ENCODE peak calls at places on chromosomes 4 and X, in five cellular contexts. One of them, this sample, is unnamed.

GRCh38 chr4:96073446-96073845 is 233.6 kb downstream of the PDHA2 start:
- DNase-seq in Peyer's patch: no peak
- DNase-seq in fibroblast of lung: no peak
- DNase-seq in AG04450: no peak
- DNase-seq in fibroblast of the aortic adventitia: no peak
- DNase-seq in this sample: no peak

GRCh38 chr4:112277705-112278448 is 7.8 kb downstream of the TIFA start:
- DNase-seq in fibroblast of the aortic adventitia: no peak
- DNase-seq in Peyer's patch: no peak
- DNase-seq in AG04450: no peak
- DNase-seq in fibroblast of lung: no peak
- DNase-seq in this sample: no peak

GRCh38 chrX:27924261-27924660 is 57.0 kb downstream of the DCAF8L1 start:
- DNase-seq in AG04450: no peak
- DNase-seq in fibroblast of the aortic adventitia: no peak
- DNase-seq in Peyer's patch: peak
- DNase-seq in fibroblast of lung: no peak
- DNase-seq in this sample: no peak

GRCh38 chr4:134465417-134465816 is 263.8 kb upstream of the PABPC4L start:
- DNase-seq in fibroblast of lung: no peak
- DNase-seq in AG04450: no peak
- DNase-seq in fibroblast of the aortic adventitia: no peak
- DNase-seq in Peyer's patch: no peak
- DNase-seq in this sample: no peak

GRCh38 chrX:150032742-150033141 is 94.5 kb upstream of the EOLA2 start:
- DNase-seq in fibroblast of the aortic adventitia: peak
- DNase-seq in Peyer's patch: no peak
- DNase-seq in AG04450: no peak
- DNase-seq in fibroblast of lung: peak
- DNase-seq in this sample: no peak

GRCh38 chr4:1406946-1407656 is 859 bp upstream of the NKX1-1 start:
- DNase-seq in AG04450: no peak
- DNase-seq in fibroblast of lung: no peak
- DNase-seq in fibroblast of the aortic adventitia: no peak
- DNase-seq in Peyer's patch: no peak
- DNase-seq in this sample: no peak

GRCh38 chr4:82678046-82678445 is 116.3 kb upstream of the TMEM150C start:
- DNase-seq in AG04450: no peak
- DNase-seq in fibroblast of the aortic adventitia: no peak
- DNase-seq in fibroblast of lung: no peak
- DNase-seq in Peyer's patch: no peak
- DNase-seq in this sample: no peak

GRCh38 chr4:75429208-75429607 is 85.0 kb downstream of the RCHY1 start:
- DNase-seq in fibroblast of lung: no peak
- DNase-seq in fibroblast of the aortic adventitia: no peak
- DNase-seq in Peyer's patch: no peak
- DNase-seq in AG04450: no peak
- DNase-seq in this sample: peak

GRCh38 chrX:24292358-24292757 is 21.5 kb downstream of the SUPT20HL2 start:
- DNase-seq in fibroblast of lung: no peak
- DNase-seq in AG04450: no peak
- DNase-seq in Peyer's patch: no peak
- DNase-seq in fibroblast of the aortic adventitia: no peak
- DNase-seq in this sample: no peak

GRCh38 chrX:143296521-143296920 is 220.8 kb downstream of the SPANXN3 start:
- DNase-seq in fibroblast of lung: no peak
- DNase-seq in fibroblast of the aortic adventitia: no peak
- DNase-seq in AG04450: no peak
- DNase-seq in Peyer's patch: no peak
- DNase-seq in this sample: no peak

GRCh38 chrX:53263597-53264094 is 17.7 kb downstream of the IQSEC2 start:
- DNase-seq in fibroblast of lung: peak
- DNase-seq in fibroblast of the aortic adventitia: peak
- DNase-seq in Peyer's patch: peak
- DNase-seq in AG04450: no peak
- DNase-seq in this sample: no peak

GRCh38 chr4:145446184-145446583 is 35.5 kb upstream of the SMAD1 start:
- DNase-seq in AG04450: no peak
- DNase-seq in fibroblast of the aortic adventitia: no peak
- DNase-seq in fibroblast of lung: no peak
- DNase-seq in Peyer's patch: no peak
- DNase-seq in this sample: no peak

GRCh38 chrX:121579016-121579760 is 531.8 kb downstream of the GLUD2 start:
- DNase-seq in Peyer's patch: no peak
- DNase-seq in fibroblast of the aortic adventitia: peak
- DNase-seq in fibroblast of lung: no peak
- DNase-seq in AG04450: no peak
- DNase-seq in this sample: peak

GRCh38 chrX:91434351-91435168 is at the start of gene PABPC5:
- DNase-seq in AG04450: peak
- DNase-seq in fibroblast of the aortic adventitia: peak
- DNase-seq in fibroblast of lung: peak
- DNase-seq in Peyer's patch: peak
- DNase-seq in this sample: no peak

GRCh38 chr4:169439244-169439643 is 168.5 kb upstream of the SH3RF1 start:
- DNase-seq in Peyer's patch: no peak
- DNase-seq in fibroblast of the aortic adventitia: peak
- DNase-seq in fibroblast of lung: peak
- DNase-seq in AG04450: no peak
- DNase-seq in this sample: no peak

GRCh38 chr4:158090323-158090722 is 82.5 kb downstream of the GASK1B start:
- DNase-seq in fibroblast of lung: peak
- DNase-seq in Peyer's patch: no peak
- DNase-seq in AG04450: no peak
- DNase-seq in fibroblast of the aortic adventitia: peak
- DNase-seq in this sample: no peak

GRCh38 chr4:158098802-158099201 is 74.0 kb downstream of the GASK1B start:
- DNase-seq in AG04450: no peak
- DNase-seq in Peyer's patch: no peak
- DNase-seq in fibroblast of the aortic adventitia: no peak
- DNase-seq in fibroblast of lung: no peak
- DNase-seq in this sample: no peak

GRCh38 chr4:158099686-158100085 is 73.1 kb downstream of the GASK1B start:
- DNase-seq in Peyer's patch: no peak
- DNase-seq in AG04450: no peak
- DNase-seq in fibroblast of the aortic adventitia: no peak
- DNase-seq in fibroblast of lung: no peak
- DNase-seq in this sample: no peak

GRCh38 chr4:158094413-158095110 is 78.3 kb downstream of the GASK1B start:
- DNase-seq in fibroblast of lung: peak
- DNase-seq in AG04450: peak
- DNase-seq in Peyer's patch: no peak
- DNase-seq in fibroblast of the aortic adventitia: peak
- DNase-seq in this sample: no peak
- H3K4me3 ChIP-seq in fibroblast of lung: no peak
- H3K4me3 ChIP-seq in AG04450: no peak
- H3K4me3 ChIP-seq in Peyer's patch: no peak
- H3K4me3 ChIP-seq in fibroblast of the aortic adventitia: no peak
- H3K4me3 ChIP-seq in this sample: no peak

DNA sequence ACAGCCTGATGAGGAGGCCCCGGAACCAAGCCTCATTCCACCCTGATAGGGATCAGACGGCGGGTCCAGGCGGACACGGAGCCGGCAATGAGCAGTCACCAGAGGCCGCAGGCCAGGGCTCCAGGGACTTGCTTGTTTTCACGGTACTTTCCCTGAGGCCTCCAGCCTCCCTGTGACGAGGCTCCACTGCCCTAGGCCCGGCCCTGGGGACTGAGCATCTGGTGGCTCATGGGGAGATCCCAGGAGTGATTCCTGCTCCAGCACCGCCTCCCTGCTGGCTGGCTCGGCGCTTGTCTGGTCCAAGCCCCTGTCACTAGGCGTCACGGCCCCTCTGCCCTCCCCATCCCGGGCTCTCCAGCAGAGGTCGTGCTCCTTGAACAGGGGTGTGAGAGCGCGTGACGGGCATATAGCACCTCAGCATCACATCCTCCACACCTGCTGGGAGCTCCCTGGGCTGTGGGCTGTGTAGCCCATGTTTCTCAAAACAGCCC is 14.1 kb downstream of the HTRA3 start:
- DNase-seq in AG04450: no peak
- DNase-seq in fibroblast of lung: no peak
- DNase-seq in Peyer's patch: no peak
- DNase-seq in fibroblast of the aortic adventitia: no peak
- DNase-seq in this sample: no peak
- TF ChIP-seq CTCF in AG04450: no peak
- TF ChIP-seq CTCF in fibroblast of lung: no peak
- TF ChIP-seq CTCF in Peyer's patch: no peak
- TF ChIP-seq CTCF in fibroblast of the aortic adventitia: no peak
- TF ChIP-seq CTCF in this sample: no peak

GRCh38 chr4:110632506-110633357 is 9.9 kb upstream of the PITX2 start:
- DNase-seq in fibroblast of the aortic adventitia: no peak
- DNase-seq in Peyer's patch: no peak
- DNase-seq in AG04450: no peak
- DNase-seq in fibroblast of lung: no peak
- DNase-seq in this sample: no peak

GRCh38 chr4:110631582-110632505 is 9.0 kb upstream of the PITX2 start:
- DNase-seq in fibroblast of lung: peak
- DNase-seq in AG04450: peak
- DNase-seq in fibroblast of the aortic adventitia: peak
- DNase-seq in Peyer's patch: peak
- DNase-seq in this sample: peak

GRCh38 chr4:110629780-110630500 is 7.1 kb upstream of the PITX2 start:
- DNase-seq in AG04450: no peak
- DNase-seq in fibroblast of the aortic adventitia: no peak
- DNase-seq in fibroblast of lung: no peak
- DNase-seq in Peyer's patch: no peak
- DNase-seq in this sample: no peak

GRCh38 chr4:110629214-110629754 is 6.4 kb upstream of the PITX2 start:
- DNase-seq in fibroblast of the aortic adventitia: no peak
- DNase-seq in Peyer's patch: no peak
- DNase-seq in AG04450: no peak
- DNase-seq in fibroblast of lung: no peak
- DNase-seq in this sample: no peak

GRCh38 chr4:110630621-110631402 is 7.9 kb upstream of the PITX2 start:
- DNase-seq in fibroblast of lung: no peak
- DNase-seq in Peyer's patch: no peak
- DNase-seq in AG04450: no peak
- DNase-seq in fibroblast of the aortic adventitia: no peak
- DNase-seq in this sample: no peak
- H3K4me3 ChIP-seq in fibroblast of lung: no peak
- H3K4me3 ChIP-seq in Peyer's patch: peak
- H3K4me3 ChIP-seq in AG04450: no peak
- H3K4me3 ChIP-seq in fibroblast of the aortic adventitia: no peak
- H3K4me3 ChIP-seq in this sample: no peak

GRCh38 chrX:107449490-107450175 is at the start of gene FRMPD3:
- DNase-seq in AG04450: no peak
- DNase-seq in fibroblast of lung: no peak
- DNase-seq in Peyer's patch: no peak
- DNase-seq in fibroblast of the aortic adventitia: no peak
- DNase-seq in this sample: no peak

GRCh38 chrX:107448625-107449468 is 605 bp upstream of the FRMPD3 start:
- DNase-seq in fibroblast of lung: no peak
- DNase-seq in Peyer's patch: no peak
- DNase-seq in fibroblast of the aortic adventitia: no peak
- DNase-seq in AG04450: no peak
- DNase-seq in this sample: no peak

GRCh38 chrX:107450823-107451509 is 1.5 kb downstream of the FRMPD3 start:
- DNase-seq in Peyer's patch: no peak
- DNase-seq in fibroblast of the aortic adventitia: no peak
- DNase-seq in AG04450: no peak
- DNase-seq in fibroblast of lung: no peak
- DNase-seq in this sample: no peak

GRCh38 chrX:107454302-107454701 is 4.8 kb downstream of the FRMPD3 start:
- DNase-seq in fibroblast of lung: no peak
- DNase-seq in fibroblast of the aortic adventitia: no peak
- DNase-seq in AG04450: no peak
- DNase-seq in Peyer's patch: no peak
- DNase-seq in this sample: no peak

GRCh38 chrX:107451754-107452153 is 2.3 kb downstream of the FRMPD3 start:
- DNase-seq in AG04450: no peak
- DNase-seq in Peyer's patch: no peak
- DNase-seq in fibroblast of lung: no peak
- DNase-seq in fibroblast of the aortic adventitia: no peak
- DNase-seq in this sample: no peak
- TF ChIP-seq CTCF in AG04450: no peak
- TF ChIP-seq CTCF in Peyer's patch: no peak
- TF ChIP-seq CTCF in fibroblast of lung: no peak
- TF ChIP-seq CTCF in fibroblast of the aortic adventitia: no peak
- TF ChIP-seq CTCF in this sample: no peak

GRCh38 chr4:41359836-41360213 is 103.1 kb downstream of the UCHL1 start:
- DNase-seq in Peyer's patch: no peak
- DNase-seq in fibroblast of lung: no peak
- DNase-seq in fibroblast of the aortic adventitia: no peak
- DNase-seq in AG04450: no peak
- DNase-seq in this sample: no peak
- H3K4me3 ChIP-seq in Peyer's patch: peak
- H3K4me3 ChIP-seq in fibroblast of lung: peak
- H3K4me3 ChIP-seq in fibroblast of the aortic adventitia: peak
- H3K4me3 ChIP-seq in AG04450: no peak
- H3K4me3 ChIP-seq in this sample: no peak

GRCh38 chrX:44873415-44874270 is 655 bp downstream of the KDM6A start:
- DNase-seq in Peyer's patch: peak
- DNase-seq in fibroblast of the aortic adventitia: peak
- DNase-seq in fibroblast of lung: peak
- DNase-seq in AG04450: no peak
- DNase-seq in this sample: no peak
- TF ChIP-seq CTCF in Peyer's patch: no peak
- TF ChIP-seq CTCF in fibroblast of the aortic adventitia: no peak
- TF ChIP-seq CTCF in fibroblast of lung: no peak
- TF ChIP-seq CTCF in AG04450: no peak
- TF ChIP-seq CTCF in this sample: no peak

GRCh38 chr4:185838514-185839203 is 26.7 kb upstream of the SORBS2 start:
- DNase-seq in fibroblast of the aortic adventitia: peak
- DNase-seq in AG04450: no peak
- DNase-seq in fibroblast of lung: no peak
- DNase-seq in Peyer's patch: no peak
- DNase-seq in this sample: no peak
- H3K4me3 ChIP-seq in fibroblast of the aortic adventitia: no peak
- H3K4me3 ChIP-seq in AG04450: no peak
- H3K4me3 ChIP-seq in fibroblast of lung: no peak
- H3K4me3 ChIP-seq in Peyer's patch: no peak
- H3K4me3 ChIP-seq in this sample: no peak

DNA sequence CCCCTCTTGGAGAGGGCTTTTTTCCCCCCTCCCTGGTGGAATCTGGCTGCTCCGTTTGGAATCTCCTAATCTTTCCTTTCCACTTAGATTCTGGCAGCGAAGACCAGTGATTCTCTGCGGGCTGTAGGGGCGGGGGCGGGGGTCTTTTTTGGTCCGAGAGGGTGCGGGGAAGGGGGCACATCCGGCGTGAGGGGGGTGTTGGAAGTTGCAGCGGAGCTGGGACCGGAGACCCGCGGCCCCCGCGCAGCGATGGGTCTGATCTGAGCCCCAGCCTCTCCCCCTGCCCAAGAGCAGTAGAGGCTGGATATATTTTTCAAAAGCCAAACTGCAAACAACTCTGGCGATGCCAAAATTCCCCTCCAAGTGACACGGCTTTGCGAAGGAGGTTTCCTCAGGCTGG is 307 bp downstream of the GRID2 start:
- DNase-seq in AG04450: no peak
- DNase-seq in fibroblast of the aortic adventitia: no peak
- DNase-seq in Peyer's patch: no peak
- DNase-seq in fibroblast of lung: no peak
- DNase-seq in this sample: no peak
- TF ChIP-seq CTCF in AG04450: no peak
- TF ChIP-seq CTCF in fibroblast of the aortic adventitia: no peak
- TF ChIP-seq CTCF in Peyer's patch: no peak
- TF ChIP-seq CTCF in fibroblast of lung: no peak
- TF ChIP-seq CTCF in this sample: no peak